ENCODE peak calls at places on chromosomes 2 and 18, in nine cellular contexts. V, W, M, D, E, I, Q, H and R are unnamed samples.
A peak's percentile ranks its signal among the peaks of the same experiment; 100 is the strongest.

GRCh38 chr18:63265322-63265721 is 54.2 kb downstream of the BCL2 start:
- DNase-seq in I (no peak), E (no peak), Q (no peak), W (no peak), V (no peak), D (no peak), H (no peak), M (no peak), R (no peak)

GRCh38 chr2:216057688-216058193 is 23.9 kb downstream of the PECR start:
- DNase-seq in M (peak; percentile 47), Q (peak; percentile 35), E (peak; percentile 79), V (peak; percentile 67), D (peak; percentile 23), I (no peak), W (no peak), H (no peak), R (no peak)

GRCh38 chr2:105691942-105692341 is 52.8 kb upstream of the NCK2 start:
- DNase-seq in H (no peak), W (no peak), E (no peak), V (no peak), M (no peak), I (no peak), D (no peak), Q (no peak), R (no peak)

GRCh38 chr2:223415071-223415470 is 187.1 kb downstream of the SCG2 start:
- DNase-seq in Q (no peak), V (no peak), D (no peak), E (no peak), I (no peak), W (no peak), M (no peak), H (no peak), R (no peak)

GRCh38 chr2:238926761-238927611 is 79.1 kb downstream of the TWIST2 start:
- DNase-seq in D (no peak), I (no peak), V (no peak), M (peak; percentile 7), Q (no peak), W (peak; percentile 82), E (no peak), H (no peak), R (no peak)

GRCh38 chr2:113858764-113859163 is 31.1 kb upstream of the ACTR3 start:
- DNase-seq in V (peak; percentile 94), I (no peak), M (no peak), Q (no peak), D (no peak), W (no peak), E (peak; percentile 85), H (no peak), R (no peak)

GRCh38 chr2:28280576-28280975 is 112.1 kb upstream of the FOSL2 start:
- DNase-seq in M (no peak), Q (no peak), E (no peak), W (no peak), V (no peak), D (no peak), H (no peak), I (no peak), R (no peak)

GRCh38 chr2:224892574-224893204 is 149.6 kb downstream of the DOCK10 start:
- DNase-seq in E (no peak), I (no peak), D (no peak), W (no peak), Q (no peak), V (no peak), M (no peak), H (no peak), R (no peak)

GRCh38 chr2:171728989-171729951 is 42.0 kb downstream of the DYNC1I2 start:
- DNase-seq in I (no peak), Q (no peak), E (no peak), M (no peak), V (no peak), W (no peak), D (no peak), H (no peak), R (no peak)

GRCh38 chr2:241254904-241255351 is 60.5 kb downstream of the HDLBP start:
- DNase-seq in I (no peak), M (peak; percentile 84), V (no peak), D (no peak), Q (no peak), H (no peak), E (no peak), W (no peak), R (no peak)

GRCh38 chr2:59993721-59994120 is 559.7 kb downstream of the BCL11A start:
- DNase-seq in E (peak; percentile 27), I (no peak), H (no peak), Q (no peak), D (no peak), W (no peak), V (peak; percentile 10), M (no peak), R (no peak)

GRCh38 chr2:80475970-80476369 is 171.4 kb upstream of the LRRTM1 start:
- DNase-seq in D (no peak), I (no peak), V (no peak), Q (no peak), E (no peak), H (no peak), W (no peak), M (no peak), R (no peak)

GRCh38 chr2:129233751-129234406 is 745.6 kb upstream of the RAB6C start:
- DNase-seq in Q (no peak), M (no peak), V (peak; percentile 57), D (no peak), I (no peak), W (no peak), H (peak; percentile 2), E (peak; percentile 42), R (no peak)

GRCh38 chr2:220815698-220816097 is 756.4 kb downstream of the EPHA4 start:
- DNase-seq in M (no peak), E (no peak), D (no peak), H (no peak), W (no peak), Q (no peak), I (no peak), V (no peak), R (no peak)

GRCh38 chr2:50746526-50746925 is 285.4 kb downstream of the NRXN1 start:
- DNase-seq in V (peak; percentile 42), D (no peak), E (peak; percentile 12), I (no peak), M (peak; percentile 9), W (no peak), Q (no peak), H (no peak), R (no peak)

GRCh38 chr2:27152102-27152795 is 3.4 kb downstream of the TCF23 start:
- DNase-seq in Q (no peak), M (no peak), V (no peak), I (no peak), E (peak; percentile 19), D (no peak), H (no peak), W (no peak), R (no peak)

GRCh38 chr2:7670905-7671304 is 753.7 kb downstream of the RNF144A start:
- DNase-seq in I (no peak), V (no peak), W (no peak), M (no peak), D (no peak), E (no peak), Q (no peak), H (no peak), R (no peak)

GRCh38 chr2:46024146-46024779 is 272.9 kb upstream of the EPAS1 start:
- DNase-seq in D (no peak), E (no peak), M (no peak), Q (no peak), H (no peak), W (no peak), I (no peak), V (no peak), R (no peak)

GRCh38 chr18:48308027-48308635 is 101.1 kb downstream of the ZBTB7C start:
- DNase-seq in E (peak; percentile 81), I (no peak), Q (no peak), H (no peak), W (no peak), D (no peak), M (no peak), V (peak; percentile 91), R (no peak)

GRCh38 chr2:10279946-10280463 is 22.7 kb upstream of the HPCAL1 start:
- DNase-seq in Q (no peak), I (no peak), H (no peak), W (no peak), D (no peak), E (no peak), V (no peak), M (no peak), R (no peak)

GRCh38 chr2:529425-529824 is 147.8 kb downstream of the TMEM18 start:
- DNase-seq in H (peak; percentile 18), M (no peak), D (no peak), W (no peak), E (no peak), I (no peak), Q (no peak), V (peak; percentile 16), R (no peak)